ENCODE peak calls at places on chromosomes 2 and 18, in four cellular contexts. L is K562, Z is GM12891, V is GM12878. O is an unnamed sample.

GRCh38 chr2:74290466-74291216 is 52.6 kb downstream of the SLC4A5 start:
- DNase-seq in L (no peak), Z (no peak), V (peak), O (no peak)

GRCh38 chr18:36441872-36442271 is 144.4 kb downstream of the FHOD3 start:
- DNase-seq in L (no peak), Z (no peak), V (no peak), O (no peak)

GRCh38 chr2:239369631-239370161 is 31.1 kb downstream of the HDAC4 start:
- DNase-seq in L (no peak), Z (peak), V (peak), O (peak)

GRCh38 chr2:130756041-130756720 is 841 bp downstream of the AMER3 start:
- DNase-seq in L (peak), Z (peak), V (no peak), O (no peak)

GRCh38 chr18:76988015-76988826 is 144.4 kb downstream of the MBP start:
- DNase-seq in L (no peak), Z (no peak), V (no peak), O (no peak)

GRCh38 chr2:138035597-138036217 is 71.4 kb downstream of the HNMT start:
- DNase-seq in L (no peak), Z (no peak), V (no peak), O (no peak)

GRCh38 chr2:113234721-113235346 is 43.9 kb downstream of the PAX8 start:
- DNase-seq in L (no peak), Z (no peak), V (no peak), O (no peak)

GRCh38 chr2:20524412-20525040 is 77.7 kb downstream of the RHOB start:
- DNase-seq in L (peak), Z (no peak), V (no peak), O (no peak)

GRCh38 chr2:164430166-164430783 is 191.0 kb downstream of the GRB14 start:
- DNase-seq in L (no peak), Z (no peak), V (no peak), O (no peak)

GRCh38 chr2:55585451-55586079 is 31.9 kb downstream of the PPP4R3B start:
- DNase-seq in L (no peak), Z (no peak), V (no peak), O (no peak)

GRCh38 chr2:121475811-121476571 is 54.7 kb upstream of the RNU4ATAC start:
- DNase-seq in L (no peak), Z (no peak), V (no peak), O (no peak)

GRCh38 chr18:42854558-42854957 is 260.9 kb downstream of the RIT2 start:
- DNase-seq in L (no peak), Z (no peak), V (no peak), O (no peak)

GRCh38 chr2:3778841-3779505 is 75.6 kb downstream of the DCDC2C start:
- DNase-seq in L (no peak), Z (no peak), V (no peak), O (no peak)

GRCh38 chr2:118723394-118723793 is 124.1 kb downstream of the EN1 start:
- DNase-seq in L (no peak), Z (no peak), V (no peak), O (no peak)

GRCh38 chr2:121748202-121748601 is 7.2 kb upstream of the TSN start:
- DNase-seq in L (peak), Z (no peak), V (no peak), O (peak)

GRCh38 chr18:21740724-21741510 is at the start of gene MIB1:
- DNase-seq in L (peak), Z (peak), V (peak), O (peak)

GRCh38 chr2:85160946-85161625 is 27.9 kb downstream of the TCF7L1 start:
- DNase-seq in L (no peak), Z (no peak), V (no peak), O (no peak)

GRCh38 chr2:85158559-85159273 is 25.5 kb downstream of the TCF7L1 start:
- DNase-seq in L (no peak), Z (no peak), V (no peak), O (no peak)

GRCh38 chr2:85157345-85157744 is 24.2 kb downstream of the TCF7L1 start:
- DNase-seq in L (no peak), Z (no peak), V (no peak), O (no peak)

GRCh38 chr2:85161626-85161960 is 28.4 kb downstream of the TCF7L1 start:
- DNase-seq in L (no peak), Z (no peak), V (no peak), O (no peak)

GRCh38 chr2:85159589-85159988 is 26.4 kb downstream of the TCF7L1 start:
- DNase-seq in L (no peak), Z (no peak), V (no peak), O (no peak)
- TF ChIP-seq POLR2AphosphoS5 in L (no peak), Z (no peak), V (no peak), O (no peak)

GRCh38 chr2:33160217-33160616 is 213.5 kb downstream of the LTBP1 start:
- DNase-seq in L (no peak), Z (no peak), V (no peak), O (no peak)
- TF ChIP-seq SPI1 in L (no peak), Z (no peak), V (no peak), O (no peak)

GRCh38 chr2:34143149-34143548 is 544.0 kb upstream of the FAM98A start:
- DNase-seq in L (no peak), Z (no peak), V (no peak), O (no peak)
- TF ChIP-seq POLR2AphosphoS5 in L (no peak), Z (no peak), V (no peak), O (no peak)

GRCh38 chr18:3723554-3723953 is 273.6 kb downstream of the TGIF1 start:
- DNase-seq in L (no peak), Z (no peak), V (no peak), O (no peak)

GRCh38 chr18:3720818-3721545 is 271.0 kb downstream of the TGIF1 start:
- DNase-seq in L (no peak), Z (no peak), V (no peak), O (peak)

GRCh38 chr18:3722662-3723433 is 272.9 kb downstream of the TGIF1 start:
- DNase-seq in L (no peak), Z (no peak), V (no peak), O (no peak)

GRCh38 chr18:3725100-3725499 is 275.1 kb downstream of the TGIF1 start:
- DNase-seq in L (no peak), Z (no peak), V (no peak), O (no peak)

DNA sequence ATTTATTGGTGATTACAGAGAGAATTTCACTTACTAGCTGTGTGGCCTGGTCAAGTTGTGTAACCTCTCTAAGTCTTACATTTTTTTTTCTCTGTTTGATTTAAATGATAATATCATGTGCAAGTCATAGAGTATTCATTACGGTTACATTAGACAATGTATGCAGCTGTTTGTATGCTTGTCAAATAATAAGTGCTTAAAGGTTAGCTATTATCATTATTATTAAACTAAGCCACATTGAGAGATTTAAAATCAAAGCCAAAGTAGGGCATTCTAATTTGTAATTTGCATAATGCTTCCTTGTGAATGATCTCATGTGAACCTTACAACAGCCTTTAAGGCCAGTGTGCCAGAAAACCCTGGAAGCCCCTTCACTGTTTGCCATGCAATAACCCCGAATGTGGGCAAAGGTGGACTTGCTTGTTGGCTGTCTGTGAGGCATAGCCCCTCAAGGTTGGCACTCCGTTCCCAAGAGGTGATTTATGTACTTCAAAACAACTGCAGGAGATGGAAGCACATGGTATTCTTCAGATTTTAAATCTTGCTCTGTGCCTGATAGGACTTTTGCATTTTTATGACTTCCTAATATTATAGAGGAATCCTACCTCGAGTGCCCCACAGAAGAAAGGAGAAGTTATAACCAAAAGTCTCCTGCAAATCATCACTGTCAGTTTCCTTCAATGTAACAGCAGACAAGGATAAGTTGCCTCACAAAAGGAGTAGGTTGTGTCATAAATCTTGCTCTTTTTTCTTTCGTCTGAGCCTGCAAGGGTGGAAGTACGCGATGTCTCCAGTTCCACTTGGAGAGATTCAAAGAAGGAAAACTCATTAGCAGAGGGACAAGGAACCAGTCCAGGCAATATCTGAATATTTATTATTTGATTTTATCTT is 272.0 kb downstream of the TGIF1 start:
- DNase-seq in L (no peak), Z (no peak), V (no peak), O (peak)
- TF ChIP-seq SPI1 in L (no peak), Z (no peak), V (no peak), O (peak)

DNA sequence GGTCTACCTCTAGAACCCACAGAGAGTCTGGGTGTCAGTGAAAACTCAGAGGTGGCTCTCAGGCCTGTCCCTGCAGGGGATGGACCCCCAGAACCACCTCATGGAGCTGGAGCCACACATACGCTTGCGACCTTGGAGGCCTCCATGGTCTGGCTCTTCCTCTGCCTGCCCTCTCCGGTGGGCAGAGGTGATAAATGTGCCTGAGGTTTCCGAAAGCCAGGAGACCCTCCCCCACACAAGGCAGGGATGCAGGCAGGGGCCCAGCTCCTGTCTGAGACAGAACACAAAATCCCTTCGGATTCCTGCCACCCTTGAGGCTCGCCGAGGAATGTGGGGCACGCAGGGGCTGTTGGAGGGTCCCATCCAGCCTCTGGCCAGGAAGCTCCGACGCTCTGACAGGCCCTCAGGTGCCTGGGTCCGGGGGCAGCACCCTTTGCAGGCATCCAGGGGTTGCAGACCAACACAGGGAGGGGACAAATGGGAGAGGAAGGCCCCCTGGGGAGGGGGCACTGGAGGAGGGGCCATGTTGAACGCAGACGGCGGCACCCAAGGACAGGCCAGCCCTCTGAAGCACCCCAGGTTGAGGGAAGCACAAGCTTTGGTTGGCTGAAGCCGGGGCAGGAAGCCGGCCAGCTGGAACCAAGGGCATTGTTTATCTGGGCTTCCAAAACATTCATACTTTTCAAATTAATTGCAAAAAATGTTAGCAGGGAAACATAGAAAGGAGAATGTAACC is 4.1 kb upstream of the SNED1 start:
- DNase-seq in L (no peak), Z (no peak), V (no peak), O (no peak)
- TF ChIP-seq POLR2AphosphoS5 in L (no peak), Z (no peak), V (no peak), O (no peak)

DNA sequence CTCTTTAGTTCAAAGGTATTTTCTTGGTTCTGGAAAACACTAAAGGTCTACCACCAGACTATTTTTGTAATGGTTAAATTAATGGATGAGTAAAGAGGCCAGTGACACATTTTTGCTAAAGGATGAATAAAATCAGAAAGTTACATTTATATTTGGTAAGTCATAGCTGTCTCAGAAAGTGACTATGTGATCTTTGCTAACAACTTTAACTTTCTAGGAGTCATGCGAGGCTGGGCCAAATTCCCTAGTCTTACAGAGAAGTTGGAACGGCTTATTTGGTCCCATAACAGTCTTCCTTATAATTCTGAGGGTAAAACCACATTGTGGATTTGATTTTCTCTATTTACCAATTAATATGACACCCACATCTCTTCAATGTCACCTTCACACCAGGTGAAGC is 198.1 kb downstream of the PDE1A start:
- DNase-seq in L (no peak), Z (no peak), V (no peak), O (no peak)
- TF ChIP-seq SPI1 in L (no peak), Z (no peak), V (no peak), O (no peak)

GRCh38 chr2:201136889-201137321 is 20.9 kb downstream of the CFLAR start:
- DNase-seq in L (no peak), Z (no peak), V (no peak), O (no peak)
- TF ChIP-seq POLR2AphosphoS5 in L (no peak), Z (no peak), V (no peak), O (no peak)

GRCh38 chr18:59695551-59695950 is 1.7 kb downstream of the CCBE1 start:
- DNase-seq in L (no peak), Z (no peak), V (no peak), O (no peak)

GRCh38 chr18:59694824-59695223 is 2.4 kb downstream of the CCBE1 start:
- DNase-seq in L (no peak), Z (no peak), V (no peak), O (no peak)

GRCh38 chr18:59697236-59697932 is at the start of gene CCBE1:
- DNase-seq in L (peak), Z (peak), V (no peak), O (no peak)

GRCh38 chr18:59699061-59699460 is 1.8 kb upstream of the CCBE1 start:
- DNase-seq in L (no peak), Z (no peak), V (no peak), O (no peak)

DNA sequence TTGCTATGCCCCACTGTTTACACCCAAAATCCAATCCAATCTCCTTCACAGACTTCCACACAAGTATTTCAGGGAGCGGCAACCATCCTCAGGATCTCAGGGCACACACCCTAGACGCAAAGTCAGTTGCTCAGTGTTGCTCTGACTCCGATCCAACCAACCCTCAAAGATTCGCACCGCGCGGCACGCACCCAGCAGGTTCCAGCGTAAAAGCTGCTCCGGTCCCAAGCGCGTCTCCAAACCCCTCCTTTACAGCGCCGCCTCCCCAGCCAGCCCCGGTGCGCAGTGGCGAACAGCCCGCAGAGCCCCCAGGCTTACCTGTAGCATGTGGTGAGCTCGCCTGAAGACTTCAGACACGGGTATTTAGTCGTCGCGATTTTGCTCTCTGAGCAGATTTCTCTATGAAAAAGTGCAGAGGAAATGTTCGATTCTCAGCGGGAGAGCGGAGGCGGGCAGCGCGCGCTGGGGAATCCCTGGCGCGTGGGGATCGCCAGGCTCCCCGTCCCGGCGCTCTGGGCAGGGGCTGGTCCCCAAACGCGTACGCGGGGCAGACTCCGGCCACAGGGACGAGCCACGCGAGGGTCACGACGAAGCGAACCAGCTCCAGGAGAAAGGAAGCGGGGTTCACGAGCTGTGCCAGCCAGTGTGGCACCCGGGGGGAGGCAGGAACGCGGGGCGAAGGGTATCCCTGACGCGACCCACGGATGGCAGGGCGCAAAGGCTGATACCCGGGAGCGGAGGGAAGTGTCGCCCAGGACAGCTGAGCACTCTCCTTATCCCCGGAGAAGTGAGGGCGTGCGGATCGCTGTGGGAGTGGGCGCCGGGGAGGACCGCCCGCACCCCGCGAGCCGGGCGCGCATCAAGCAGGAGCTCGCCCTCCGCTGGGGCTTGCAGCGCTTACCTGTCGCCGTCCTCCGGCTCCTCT is 650 bp downstream of the CCBE1 start:
- DNase-seq in L (no peak), Z (no peak), V (no peak), O (no peak)
- TF ChIP-seq SPI1 in L (no peak), Z (no peak), V (no peak), O (no peak)

GRCh38 chr2:44550571-44550970 is 188.8 kb downstream of the CAMKMT start:
- DNase-seq in L (no peak), Z (no peak), V (no peak), O (no peak)

GRCh38 chr2:44555700-44556099 is 194.0 kb downstream of the CAMKMT start:
- DNase-seq in L (no peak), Z (no peak), V (no peak), O (no peak)

GRCh38 chr2:44551001-44551400 is 189.3 kb downstream of the CAMKMT start:
- DNase-seq in L (no peak), Z (no peak), V (no peak), O (no peak)

GRCh38 chr2:44551497-44551896 is 189.8 kb downstream of the CAMKMT start:
- DNase-seq in L (no peak), Z (no peak), V (no peak), O (no peak)

DNA sequence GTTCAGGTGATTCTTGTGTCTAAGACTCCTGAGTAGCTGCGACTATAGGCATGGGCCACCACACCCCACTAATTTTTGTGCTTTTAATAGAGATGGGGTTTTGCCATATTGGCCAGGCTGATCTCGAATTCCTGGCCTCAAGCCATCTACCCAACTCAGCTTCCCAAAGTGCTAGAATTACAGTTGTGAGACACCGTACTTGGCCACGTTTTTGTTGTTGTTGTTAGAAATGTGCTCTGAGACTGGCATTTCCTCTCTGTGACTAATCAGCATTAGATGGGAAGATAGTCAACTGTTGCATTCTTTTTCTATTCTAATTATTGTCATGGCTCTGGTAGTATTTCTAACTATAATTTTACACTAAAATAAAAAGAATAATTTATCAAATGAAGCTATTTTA is 191.7 kb downstream of the CAMKMT start:
- DNase-seq in L (no peak), Z (no peak), V (no peak), O (no peak)
- TF ChIP-seq POLR2AphosphoS5 in L (no peak), Z (no peak), V (no peak), O (no peak)

O was measured in HL-60.